ENCODE peak calls at places on chromosomes 1 and 21, in ten cellular contexts. M is body of pancreas, D is GM12891, O is sigmoid colon, H is lower leg skin, C is adrenal gland, L is right lobe of liver, U is ovary, N is heart left ventricle, Y is A549. A is an unnamed sample.

GRCh38 chr1:25991937-25992688 is 5.8 kb downstream of the PAFAH2 start:
- DNase-seq in M (no peak), D (no peak), O (no peak), H (no peak), C (no peak), L (no peak), U (no peak), N (no peak), Y (no peak), A (no peak)

GRCh38 chr1:91828583-91829281 is 57.2 kb downstream of the TGFBR3 start:
- DNase-seq in M (peak; percentile 72), D (no peak), O (no peak), H (peak; percentile 86), C (no peak), L (peak; percentile 57), U (no peak), N (no peak), Y (no peak), A (no peak)

GRCh38 chr1:48536477-48536876 is 64.5 kb upstream of the SPATA6 start:
- DNase-seq in M (no peak), D (no peak), O (no peak), H (no peak), C (no peak), L (no peak), U (no peak), N (no peak), Y (no peak), A (no peak)

GRCh38 chr21:26445440-26445839 is 127.6 kb downstream of the CYYR1 start:
- DNase-seq in M (no peak), D (no peak), O (no peak), H (no peak), C (no peak), L (no peak), U (no peak), N (no peak), Y (no peak), A (no peak)

GRCh38 chr21:45031231-45032191 is 42.9 kb upstream of the ADARB1 start:
- DNase-seq in M (no peak), D (no peak), O (peak; percentile 60), H (peak; percentile 81), C (no peak), L (no peak), U (no peak), N (no peak), Y (no peak), A (no peak)

GRCh38 chr1:34681481-34682451 is 73.1 kb upstream of the GJB5 start:
- DNase-seq in M (peak; percentile 57), D (peak; percentile 28), O (no peak), H (no peak), C (peak; percentile 60), L (no peak), U (no peak), N (no peak), Y (peak; percentile 35), A (peak; percentile 47)

GRCh38 chr1:179029293-179029692 is 3.6 kb downstream of the FAM20B start:
- DNase-seq in M (no peak), D (no peak), O (no peak), H (no peak), C (no peak), L (no peak), U (no peak), N (no peak), Y (no peak), A (peak; percentile 68)

GRCh38 chr1:169538998-169539871 is 47.0 kb downstream of the F5 start:
- DNase-seq in M (no peak), D (no peak), O (no peak), H (no peak), C (no peak), L (no peak), U (no peak), N (no peak), Y (peak; percentile 53), A (no peak)

GRCh38 chr1:61981870-61982660 is 212.6 kb upstream of the L1TD1 start:
- DNase-seq in M (no peak), D (no peak), O (no peak), H (no peak), C (no peak), L (no peak), U (no peak), N (no peak), Y (no peak), A (no peak)

GRCh38 chr1:228415221-228415620 is 1.4 kb downstream of the TRIM17 start:
- DNase-seq in M (no peak), D (no peak), O (no peak), H (no peak), C (no peak), L (no peak), U (no peak), N (no peak), Y (no peak), A (no peak)

GRCh38 chr1:228417471-228418203 is 976 bp upstream of the TRIM17 start:
- DNase-seq in M (no peak), D (no peak), O (no peak), H (no peak), C (no peak), L (no peak), U (no peak), N (no peak), Y (no peak), A (peak; percentile 39)

GRCh38 chr1:228416217-228416971 is at the start of gene TRIM17:
- DNase-seq in M (peak; percentile 59), D (peak; percentile 56), O (no peak), H (no peak), C (no peak), L (no peak), U (peak; percentile 58), N (no peak), Y (no peak), A (no peak)

GRCh38 chr1:228415853-228416216 is 826 bp downstream of the TRIM17 start:
- DNase-seq in M (no peak), D (no peak), O (no peak), H (no peak), C (no peak), L (no peak), U (no peak), N (no peak), Y (no peak), A (no peak)

DNA sequence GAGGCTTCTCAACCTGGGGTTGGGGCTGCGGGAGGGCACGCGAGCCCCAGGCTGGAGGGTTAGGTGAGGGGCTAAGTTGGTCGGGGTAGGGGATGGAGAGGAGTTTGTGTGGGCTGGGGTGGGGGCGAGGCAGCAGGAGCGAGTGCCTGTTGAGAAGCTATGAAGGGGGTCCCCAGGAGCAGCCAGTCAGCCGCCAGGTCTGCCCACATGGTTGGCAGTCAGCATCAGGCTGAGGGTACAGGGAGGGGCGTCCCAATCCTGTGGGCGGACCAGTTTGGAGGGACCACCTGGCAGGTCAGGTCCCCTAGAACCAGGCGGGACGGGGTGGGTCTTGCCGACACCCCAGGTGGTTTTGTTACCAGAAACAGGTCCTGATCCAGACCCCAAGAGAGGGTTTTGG is 400 bp upstream of the TRIM17 start:
- DNase-seq in M (no peak), D (no peak), O (no peak), H (no peak), C (no peak), L (no peak), U (no peak), N (no peak), Y (no peak), A (no peak)
- TF ChIP-seq POLR2A in M (no peak), D (no peak), O (no peak), H (no peak), C (no peak), L (no peak), U (no peak), N (no peak), Y (no peak), A (no peak)

GRCh38 chr1:155127105-155127671 is 488 bp upstream of the EFNA1 start:
- DNase-seq in M (peak; percentile 78), D (no peak), O (peak; percentile 77), H (peak; percentile 92), C (peak; percentile 63), L (peak; percentile 89), U (no peak), N (peak; percentile 61), Y (peak; percentile 92), A (peak; percentile 35)
- TF ChIP-seq POLR2A in M (peak; percentile 62), D (no peak), O (peak; percentile 60), H (no peak), C (no peak), L (peak; percentile 89), U (no peak), N (no peak), Y (no peak), A (no peak)

DNA sequence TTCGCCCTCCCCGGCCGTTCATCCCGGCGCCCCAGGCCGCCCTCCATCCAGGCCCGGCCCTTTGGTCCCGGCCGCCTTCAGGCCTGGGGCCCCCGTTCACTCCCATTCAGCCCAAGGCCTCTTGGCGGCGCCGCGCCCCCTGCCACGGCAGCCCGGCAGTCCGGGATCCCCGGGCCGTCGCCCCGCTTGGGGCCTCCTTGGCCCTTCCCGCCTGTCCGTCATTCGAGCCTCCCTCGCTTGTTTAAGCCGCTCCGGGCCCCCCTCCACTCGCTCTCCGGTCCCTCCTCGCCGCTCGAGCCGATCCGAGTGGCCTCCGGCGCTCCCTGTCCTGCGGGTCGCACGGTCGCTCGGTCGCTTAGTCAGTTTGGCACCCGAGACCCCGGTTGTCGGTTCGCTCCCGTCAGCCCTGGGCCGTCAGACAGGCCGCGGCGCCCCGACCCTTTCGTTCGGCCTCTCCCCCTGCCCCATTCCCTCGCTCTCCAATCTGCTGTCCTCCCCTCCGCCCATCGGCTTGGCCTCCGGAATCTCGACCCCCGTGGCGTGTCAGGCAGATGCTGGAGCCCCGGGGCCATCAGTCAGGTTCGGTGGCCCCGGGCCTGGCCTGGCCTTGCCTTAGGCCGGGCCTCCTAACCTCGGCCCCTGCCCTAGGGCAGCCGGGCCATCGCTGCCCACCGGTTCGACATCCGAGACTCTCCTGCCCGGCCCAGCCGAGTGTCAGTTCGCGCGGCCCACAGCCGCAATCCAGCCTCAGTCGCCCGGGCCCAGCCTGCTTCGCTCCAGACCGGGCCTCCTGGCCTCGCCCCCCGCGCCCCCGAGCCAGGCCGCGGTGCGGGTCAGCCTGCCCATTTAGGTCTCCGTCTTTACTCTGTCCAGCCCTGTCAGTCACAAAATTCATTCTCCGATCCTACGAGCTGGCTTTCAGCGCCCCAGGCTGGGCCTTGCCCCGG is 1.1 kb downstream of the LRRC41 start:
- DNase-seq in M (peak; percentile 68), D (peak; percentile 78), O (peak; percentile 74), H (peak; percentile 90), C (peak; percentile 56), L (peak; percentile 72), U (peak; percentile 72), N (peak; percentile 56), Y (peak; percentile 36), A (peak; percentile 86)
- TF ChIP-seq POLR2A in M (peak; percentile 53), D (no peak), O (no peak), H (no peak), C (peak; percentile 31), L (no peak), U (no peak), N (no peak), Y (no peak), A (peak; percentile 28)

DNA sequence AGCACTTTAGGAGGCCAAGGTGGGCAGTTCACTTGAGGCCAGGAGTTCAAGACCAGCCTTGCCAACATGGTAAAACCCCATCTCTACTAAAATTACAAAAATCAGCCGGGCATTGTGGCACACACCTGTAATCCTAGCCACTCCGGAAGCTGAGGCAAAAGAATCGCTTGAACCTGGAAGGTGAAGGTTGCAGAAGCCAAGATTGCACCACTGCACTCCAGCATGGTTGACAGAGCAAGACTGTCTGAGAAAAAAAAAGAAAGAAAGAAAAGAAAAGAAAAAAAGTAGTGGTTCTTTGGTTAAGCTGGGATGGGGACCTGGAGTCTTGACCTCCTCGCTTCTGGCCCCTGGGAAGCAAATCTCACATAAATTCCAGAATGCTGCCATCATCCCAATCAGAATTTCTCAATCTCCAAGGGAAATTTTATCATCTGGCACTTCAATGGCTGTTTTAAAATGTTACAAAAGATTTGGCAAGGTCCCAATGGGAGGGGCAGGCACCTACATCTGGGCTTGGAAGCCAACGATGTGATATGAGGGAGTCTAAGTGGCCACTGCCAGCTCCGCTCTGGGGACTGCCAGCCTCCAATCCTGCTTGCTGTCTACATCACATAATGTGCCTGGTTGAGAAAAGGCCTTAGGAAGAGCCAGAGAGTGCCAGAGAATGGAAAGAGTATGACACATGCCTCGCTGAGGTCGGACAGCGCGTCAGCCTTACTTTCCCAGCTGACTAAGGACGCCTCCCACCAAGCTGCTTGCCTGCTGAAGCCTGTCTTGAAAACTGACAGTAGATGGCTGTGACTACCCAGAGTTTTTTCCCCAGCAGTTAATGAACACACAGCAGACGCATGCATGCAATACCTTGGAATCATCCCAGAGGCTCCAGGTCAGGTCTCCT is 42.1 kb upstream of the SRP9 start:
- DNase-seq in M (peak; percentile 65), D (no peak), O (peak; percentile 84), H (peak; percentile 92), C (peak; percentile 85), L (peak; percentile 59), U (peak; percentile 63), N (peak; percentile 90), Y (peak; percentile 93), A (no peak)
- TF ChIP-seq POLR2A in M (peak; percentile 18), D (no peak), O (no peak), H (no peak), C (peak; percentile 65), L (peak; percentile 23), U (no peak), N (no peak), Y (no peak), A (no peak)